ENCODE peak calls at places on chromosomes 13 and 19, in six cellular contexts. One of them, this sample, is unnamed.

GRCh38 chr19:53809518-53810186 is 14.5 kb downstream of the NLRP12 start:
- DNase-seq in epithelial cell of proximal tubule: no peak
- DNase-seq in body of pancreas: no peak
- DNase-seq in adrenal gland: no peak
- DNase-seq in heart left ventricle: no peak
- DNase-seq in M059J: no peak
- DNase-seq in this sample: no peak

GRCh38 chr13:93420887-93421286 is 194.3 kb downstream of the GPC6 start:
- DNase-seq in adrenal gland: no peak
- DNase-seq in heart left ventricle: no peak
- DNase-seq in epithelial cell of proximal tubule: no peak
- DNase-seq in M059J: no peak
- DNase-seq in body of pancreas: no peak
- DNase-seq in this sample: no peak

GRCh38 chr13:46667687-46668281 is 114.8 kb downstream of the LRCH1 start:
- DNase-seq in body of pancreas: no peak
- DNase-seq in adrenal gland: no peak
- DNase-seq in epithelial cell of proximal tubule: no peak
- DNase-seq in M059J: peak; percentile 24
- DNase-seq in heart left ventricle: no peak
- DNase-seq in this sample: no peak

GRCh38 chr13:109790951-109791605 is 4.7 kb upstream of the IRS2 start:
- DNase-seq in M059J: peak; percentile 43
- DNase-seq in adrenal gland: peak; percentile 44
- DNase-seq in epithelial cell of proximal tubule: no peak
- DNase-seq in body of pancreas: peak; percentile 50
- DNase-seq in heart left ventricle: no peak
- DNase-seq in this sample: peak; percentile 67

GRCh38 chr19:50909240-50910070 is 1.7 kb downstream of the KLK4 start:
- DNase-seq in heart left ventricle: no peak
- DNase-seq in body of pancreas: peak; percentile 69
- DNase-seq in M059J: peak; percentile 33
- DNase-seq in epithelial cell of proximal tubule: no peak
- DNase-seq in adrenal gland: peak; percentile 79
- DNase-seq in this sample: no peak

GRCh38 chr19:44662686-44663085 is 8.6 kb upstream of the CEACAM19 start:
- DNase-seq in heart left ventricle: no peak
- DNase-seq in M059J: peak; percentile 87
- DNase-seq in body of pancreas: no peak
- DNase-seq in epithelial cell of proximal tubule: no peak
- DNase-seq in adrenal gland: no peak
- DNase-seq in this sample: no peak

GRCh38 chr13:101545521-101545920 is 93.0 kb downstream of the ITGBL1 start:
- DNase-seq in M059J: peak; percentile 24
- DNase-seq in body of pancreas: no peak
- DNase-seq in epithelial cell of proximal tubule: no peak
- DNase-seq in adrenal gland: no peak
- DNase-seq in heart left ventricle: no peak
- DNase-seq in this sample: no peak

GRCh38 chr19:17020380-17020779 is 6.2 kb downstream of the CPAMD8 start:
- DNase-seq in body of pancreas: no peak
- DNase-seq in adrenal gland: peak; percentile 72
- DNase-seq in heart left ventricle: no peak
- DNase-seq in epithelial cell of proximal tubule: no peak
- DNase-seq in M059J: no peak
- DNase-seq in this sample: no peak

GRCh38 chr13:109345433-109345941 is 440.9 kb downstream of the IRS2 start:
- DNase-seq in M059J: peak; percentile 76
- DNase-seq in body of pancreas: no peak
- DNase-seq in adrenal gland: no peak
- DNase-seq in heart left ventricle: no peak
- DNase-seq in epithelial cell of proximal tubule: no peak
- DNase-seq in this sample: peak; percentile 72

GRCh38 chr13:51849145-51850101 is 4.4 kb upstream of the TMEM272 start:
- DNase-seq in heart left ventricle: no peak
- DNase-seq in body of pancreas: no peak
- DNase-seq in M059J: peak; percentile 8
- DNase-seq in epithelial cell of proximal tubule: no peak
- DNase-seq in adrenal gland: no peak
- DNase-seq in this sample: no peak

GRCh38 chr13:75414036-75414827 is 67.7 kb downstream of the TBC1D4 start:
- DNase-seq in M059J: no peak
- DNase-seq in body of pancreas: no peak
- DNase-seq in adrenal gland: no peak
- DNase-seq in heart left ventricle: no peak
- DNase-seq in epithelial cell of proximal tubule: no peak
- DNase-seq in this sample: no peak

GRCh38 chr13:41597348-41598041 is 140.1 kb downstream of the RGCC start:
- DNase-seq in adrenal gland: no peak
- DNase-seq in epithelial cell of proximal tubule: no peak
- DNase-seq in body of pancreas: no peak
- DNase-seq in heart left ventricle: no peak
- DNase-seq in M059J: no peak
- DNase-seq in this sample: no peak

GRCh38 chr13:105817498-105817897 is 718.0 kb downstream of the EFNB2 start:
- DNase-seq in epithelial cell of proximal tubule: no peak
- DNase-seq in adrenal gland: no peak
- DNase-seq in M059J: no peak
- DNase-seq in heart left ventricle: no peak
- DNase-seq in body of pancreas: no peak
- DNase-seq in this sample: no peak

GRCh38 chr13:48431431-48431830 is 18.5 kb upstream of the LPAR6 start:
- DNase-seq in epithelial cell of proximal tubule: no peak
- DNase-seq in M059J: peak; percentile 58
- DNase-seq in body of pancreas: no peak
- DNase-seq in heart left ventricle: no peak
- DNase-seq in adrenal gland: no peak
- DNase-seq in this sample: no peak

GRCh38 chr19:7908078-7908699 is 4.5 kb downstream of the MAP2K7 start:
- DNase-seq in adrenal gland: peak; percentile 83
- DNase-seq in epithelial cell of proximal tubule: no peak
- DNase-seq in body of pancreas: no peak
- DNase-seq in heart left ventricle: no peak
- DNase-seq in M059J: no peak
- DNase-seq in this sample: no peak

GRCh38 chr13:44738463-44738862 is 162.3 kb upstream of the TSC22D1 start:
- DNase-seq in heart left ventricle: no peak
- DNase-seq in M059J: no peak
- DNase-seq in epithelial cell of proximal tubule: no peak
- DNase-seq in body of pancreas: no peak
- DNase-seq in adrenal gland: no peak
- DNase-seq in this sample: no peak

GRCh38 chr13:101567841-101568240 is 115.4 kb downstream of the ITGBL1 start:
- DNase-seq in adrenal gland: no peak
- DNase-seq in body of pancreas: no peak
- DNase-seq in M059J: no peak
- DNase-seq in heart left ventricle: no peak
- DNase-seq in epithelial cell of proximal tubule: no peak
- DNase-seq in this sample: no peak

GRCh38 chr19:47776568-47776967 is 1.9 kb upstream of the SELENOW start:
- DNase-seq in M059J: peak; percentile 89
- DNase-seq in heart left ventricle: no peak
- DNase-seq in epithelial cell of proximal tubule: no peak
- DNase-seq in body of pancreas: peak; percentile 30
- DNase-seq in adrenal gland: no peak
- DNase-seq in this sample: peak; percentile 38

GRCh38 chr19:50798943-50799851 is 9.0 kb downstream of the ACP4 start:
- DNase-seq in M059J: no peak
- DNase-seq in body of pancreas: no peak
- DNase-seq in heart left ventricle: no peak
- DNase-seq in adrenal gland: no peak
- DNase-seq in epithelial cell of proximal tubule: no peak
- DNase-seq in this sample: no peak

GRCh38 chr19:42919757-42920079 is 2.0 kb upstream of the PSG6 start:
- DNase-seq in epithelial cell of proximal tubule: no peak
- DNase-seq in body of pancreas: no peak
- DNase-seq in heart left ventricle: no peak
- DNase-seq in M059J: no peak
- DNase-seq in adrenal gland: no peak
- DNase-seq in this sample: no peak

GRCh38 chr13:51906581-51906980 is 44.8 kb downstream of the CCDC70 start:
- DNase-seq in M059J: peak; percentile 8
- DNase-seq in epithelial cell of proximal tubule: no peak
- DNase-seq in adrenal gland: peak; percentile 13
- DNase-seq in heart left ventricle: no peak
- DNase-seq in body of pancreas: peak; percentile 10
- DNase-seq in this sample: no peak

GRCh38 chr13:34361528-34361927 is 543.6 kb downstream of the RFC3 start:
- DNase-seq in body of pancreas: no peak
- DNase-seq in M059J: peak; percentile 87
- DNase-seq in epithelial cell of proximal tubule: no peak
- DNase-seq in adrenal gland: no peak
- DNase-seq in heart left ventricle: no peak
- DNase-seq in this sample: no peak